ENCODE peak calls at places on chromosomes 3 and 15, in seven cellular contexts. U is IMR-90, I is tibial nerve, S is esophagus squamous epithelium, K is uterus, F is RWPE1, Y is upper lobe of left lung. D is an unnamed sample.

GRCh38 chr3:132283440-132283839 is 33.8 kb upstream of the ACP3 start:
- DNase-seq in K (no peak), U (no peak), I (no peak), Y (peak; percentile 48), S (no peak), F (no peak), D (no peak)

GRCh38 chr15:90642464-90643300 is 74.5 kb upstream of the BLM start:
- DNase-seq in K (no peak), Y (no peak), U (no peak), S (no peak), F (no peak), I (no peak), D (no peak)

GRCh38 chr15:88243895-88244787 is 12.4 kb downstream of the NTRK3 start:
- DNase-seq in I (no peak), K (no peak), S (no peak), U (peak; percentile 13), Y (no peak), F (peak; percentile 23), D (no peak)

GRCh38 chr15:98868564-98868963 is 139.0 kb downstream of the PGPEP1L start:
- DNase-seq in F (no peak), I (no peak), U (no peak), K (no peak), Y (no peak), S (no peak), D (no peak)

GRCh38 chr15:68055224-68055705 is 1.1 kb downstream of the PIAS1 start:
- DNase-seq in S (no peak), K (no peak), F (peak; percentile 22), I (no peak), Y (peak; percentile 51), U (peak; percentile 52), D (peak; percentile 48)

GRCh38 chr3:139358857-139359562 is 15.2 kb downstream of the MRPS22 start:
- DNase-seq in Y (no peak), F (no peak), U (no peak), I (no peak), K (no peak), S (no peak), D (no peak)

GRCh38 chr3:183913580-183913920 is 28.9 kb upstream of the PARL start:
- DNase-seq in U (no peak), F (no peak), S (no peak), K (no peak), I (no peak), Y (no peak), D (no peak)

GRCh38 chr15:81254277-81255265 is 57.9 kb downstream of the IL16 start:
- DNase-seq in U (peak; percentile 59), F (no peak), Y (no peak), S (no peak), I (no peak), K (no peak), D (no peak)

GRCh38 chr15:90887037-90887481 is 2.8 kb downstream of the FES start:
- DNase-seq in U (no peak), F (no peak), I (no peak), S (no peak), K (no peak), Y (no peak), D (no peak)

GRCh38 chr3:127720161-127720823 is 47.5 kb downstream of the ABTB1 start:
- DNase-seq in F (no peak), U (no peak), Y (no peak), S (no peak), I (no peak), K (no peak), D (no peak)

GRCh38 chr3:127720985-127721384 is 48.2 kb downstream of the ABTB1 start:
- DNase-seq in K (no peak), U (no peak), F (no peak), S (no peak), Y (no peak), I (no peak), D (no peak)

GRCh38 chr3:127717357-127718243 is 44.8 kb downstream of the ABTB1 start:
- DNase-seq in U (no peak), S (no peak), K (no peak), I (no peak), F (no peak), Y (no peak), D (no peak)

GRCh38 chr3:127718244-127718915 is 45.6 kb downstream of the ABTB1 start:
- DNase-seq in F (no peak), K (no peak), I (no peak), Y (no peak), U (no peak), S (no peak), D (no peak)

GRCh38 chr3:127718916-127719290 is 46.2 kb downstream of the ABTB1 start:
- DNase-seq in I (no peak), Y (no peak), U (no peak), K (no peak), S (no peak), F (no peak), D (no peak)
- H3K27ac ChIP-seq in I (no peak overlapping the region), Y (no peak overlapping the region), U (no peak overlapping the region), K (no peak overlapping the region), S (no peak overlapping the region), F (no peak overlapping the region), D (no peak overlapping the region)

DNA sequence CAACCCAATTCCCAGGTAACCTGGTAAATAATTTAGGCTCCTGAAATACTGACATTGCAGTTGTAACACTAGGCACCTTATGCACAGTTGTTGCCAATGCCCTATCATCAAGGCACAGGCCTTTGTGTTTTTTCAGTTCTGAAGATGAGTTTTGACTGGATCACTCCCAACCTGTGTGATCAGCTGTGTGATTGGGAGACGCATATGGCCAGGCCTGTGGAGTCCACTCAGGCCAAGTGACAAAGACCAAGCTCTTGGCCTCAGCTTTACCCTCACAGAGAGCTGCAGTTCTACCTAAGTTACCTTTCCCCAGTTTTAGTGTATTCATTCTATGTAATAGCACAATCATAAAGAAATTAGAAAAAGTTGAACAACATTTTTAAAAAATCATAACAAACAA is 19.2 kb upstream of the AQP9 start:
- DNase-seq in K (no peak), F (no peak), Y (no peak), I (no peak), U (no peak), S (no peak), D (no peak)
- TF ChIP-seq CTCF in K (no peak), F (no peak), Y (no peak), I (no peak), U (no peak), S (no peak), D (no peak)

GRCh38 chr3:69236808-69237707 is 114.7 kb upstream of the LMOD3 start:
- DNase-seq in F (no peak), K (no peak), S (no peak), Y (no peak), U (no peak), I (no peak), D (no peak)
- H3K27ac ChIP-seq in F (no peak overlapping the region), K (no peak overlapping the region), S (peak overlapping the region; percentile 69), Y (no peak overlapping the region), U (no peak overlapping the region), I (no peak overlapping the region), D (no peak overlapping the region)

DNA sequence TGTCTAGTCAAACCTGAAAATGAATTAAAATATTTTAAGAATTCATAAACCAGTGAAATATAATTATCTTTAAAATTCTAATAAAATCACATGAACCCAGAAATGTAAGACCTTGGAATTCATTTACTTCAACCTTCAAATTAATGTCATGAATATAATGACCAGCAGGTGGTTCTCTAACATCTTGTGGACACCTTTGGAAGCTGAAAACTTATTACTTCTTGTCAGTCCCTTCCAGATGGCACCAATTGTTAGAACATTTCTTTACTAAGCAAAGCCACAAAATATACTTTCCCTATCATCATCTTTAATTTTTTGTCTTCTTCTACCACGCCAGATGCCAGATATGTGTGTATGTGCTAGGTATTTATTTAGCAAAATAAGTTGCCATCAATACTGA is 240.0 kb downstream of the MBNL1 start:
- DNase-seq in U (no peak), S (no peak), F (peak; percentile 9), Y (no peak), K (no peak), I (no peak), D (no peak)
- TF ChIP-seq CTCF in U (no peak), S (no peak), F (peak; percentile 29), Y (peak; percentile 30), K (peak; percentile 24), I (peak; percentile 23), D (peak; percentile 61)

GRCh38 chr3:11634974-11635612 is 8.6 kb downstream of the VGLL4 start:
- DNase-seq in S (no peak), I (no peak), K (no peak), Y (no peak), F (no peak), U (no peak), D (no peak)

GRCh38 chr3:11632966-11633365 is 10.7 kb downstream of the VGLL4 start:
- DNase-seq in I (no peak), K (no peak), U (no peak), S (no peak), F (no peak), Y (no peak), D (no peak)

GRCh38 chr3:11631822-11632221 is 11.9 kb downstream of the VGLL4 start:
- DNase-seq in U (no peak), I (no peak), K (no peak), F (no peak), S (no peak), Y (no peak), D (no peak)

GRCh38 chr3:11634081-11634635 is 9.6 kb downstream of the VGLL4 start:
- DNase-seq in K (no peak), U (no peak), S (no peak), F (no peak), Y (peak; percentile 49), I (no peak), D (no peak)

DNA sequence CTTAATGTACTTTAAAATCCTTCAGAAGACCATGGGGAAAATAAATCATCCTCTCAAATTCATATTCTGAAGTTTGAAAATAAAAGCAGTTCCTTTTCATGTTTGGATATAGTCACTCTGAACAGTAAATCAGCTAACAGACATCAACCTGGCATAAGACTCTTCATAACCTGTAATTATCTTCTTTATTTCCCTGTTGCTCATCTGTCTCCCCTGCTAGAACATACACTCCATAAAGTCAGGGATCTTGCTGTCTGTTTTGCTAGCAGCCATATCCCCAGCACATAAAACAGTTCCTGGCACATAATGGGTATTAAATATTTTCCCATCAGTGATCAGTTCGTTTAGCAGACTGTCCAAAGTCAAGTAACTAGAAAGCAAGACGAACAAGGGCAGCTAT is 11.2 kb downstream of the VGLL4 start:
- DNase-seq in U (no peak), S (no peak), K (no peak), F (no peak), I (no peak), Y (no peak), D (no peak)
- H3K27ac ChIP-seq in U (no peak overlapping the region), S (no peak overlapping the region), K (peak overlapping the region; percentile 89), F (no peak overlapping the region), I (no peak overlapping the region), Y (peak overlapping the region; percentile 71), D (no peak overlapping the region)

DNA sequence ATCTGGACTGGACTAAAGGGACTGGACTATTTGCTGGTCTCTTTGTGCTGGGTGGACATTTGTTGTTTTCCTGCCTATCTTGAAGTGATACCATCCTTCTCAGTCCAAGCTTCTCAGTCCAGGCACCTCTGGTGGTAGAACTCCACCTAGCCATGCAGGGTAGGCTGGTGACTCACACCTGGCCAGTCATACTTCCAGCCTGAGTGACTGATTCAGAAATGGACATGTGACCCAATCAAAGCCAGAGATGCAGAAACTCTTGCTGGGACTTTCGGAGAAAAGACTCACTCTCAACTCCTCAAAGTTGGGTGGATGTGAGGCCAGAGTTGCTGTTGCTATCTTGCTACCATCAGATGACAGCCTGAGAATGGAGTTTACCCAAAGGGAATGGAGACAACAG is 5.6 kb upstream of the ASB14 start:
- DNase-seq in U (peak; percentile 40), F (peak; percentile 65), Y (no peak), I (no peak), K (no peak), S (no peak), D (peak; percentile 80)
- TF ChIP-seq CTCF in U (no peak), F (no peak), Y (no peak), I (no peak), K (no peak), S (no peak), D (peak; percentile 41)

GRCh38 chr3:124441766-124442165 is 288.5 kb upstream of the UMPS start:
- DNase-seq in S (no peak), F (no peak), K (no peak), U (no peak), Y (no peak), I (no peak), D (no peak)
- H3K27ac ChIP-seq in S (no peak overlapping the region), F (no peak overlapping the region), K (no peak overlapping the region), U (no peak overlapping the region), Y (no peak overlapping the region), I (no peak overlapping the region), D (no peak overlapping the region)

D was measured in foreskin keratinocyte.